ENCODE peak calls at places on chromosomes 16 and 17, in five cellular contexts. P, Z, S, Y and F are unnamed samples.

GRCh38 chr17:16495561-16495960 is 3.6 kb upstream of the LRRC75A start:
- DNase-seq in Y (no peak), Z (no peak), S (no peak), P (no peak), F (no peak)

GRCh38 chr17:83082899-83083367 is 3.5 kb downstream of the METRNL start:
- DNase-seq in P (no peak), Y (no peak), Z (no peak), S (no peak), F (no peak)

GRCh38 chr16:4450430-4450829 is 24.0 kb downstream of the NMRAL1 start:
- DNase-seq in Z (no peak), Y (no peak), S (no peak), P (no peak), F (no peak)

GRCh38 chr17:7177954-7178477 is 1.2 kb downstream of the ASGR1 start:
- DNase-seq in Z (peak; percentile 74), Y (no peak), P (no peak), S (no peak), F (peak; percentile 51)

GRCh38 chr16:85969159-85969558 is 70.2 kb downstream of the IRF8 start:
- DNase-seq in P (no peak), S (no peak), Z (no peak), Y (no peak), F (no peak)

GRCh38 chr16:49641250-49641649 is 214.7 kb downstream of the ZNF423 start:
- DNase-seq in S (peak; percentile 26), Y (no peak), Z (no peak), P (no peak), F (no peak)

GRCh38 chr16:15811778-15812750 is 44.8 kb downstream of the MYH11 start:
- DNase-seq in P (no peak), Y (peak; percentile 69), Z (peak; percentile 6), S (peak; percentile 76), F (no peak)

GRCh38 chr17:76585649-76586593 is at the start of gene ST6GALNAC2:
- DNase-seq in Y (peak; percentile 59), Z (peak; percentile 56), P (peak; percentile 6), S (peak; percentile 82), F (peak; percentile 50)

GRCh38 chr16:89534147-89534788 is 26.1 kb downstream of the SPG7 start:
- DNase-seq in P (peak; percentile 6), Z (no peak), S (no peak), Y (no peak), F (peak; percentile 63)

GRCh38 chr16:8565498-8565897 is 24.8 kb downstream of the TMEM114 start:
- DNase-seq in Y (no peak), S (no peak), Z (peak; percentile 80), P (no peak), F (no peak)

GRCh38 chr17:8611135-8611534 is 19.4 kb downstream of the MYH10 start:
- DNase-seq in Y (no peak), S (no peak), P (no peak), Z (no peak), F (peak; percentile 22)

GRCh38 chr16:66373667-66374066 is 7.2 kb downstream of the CDH5 start:
- DNase-seq in P (no peak), Z (no peak), S (no peak), Y (no peak), F (no peak)

GRCh38 chr16:64455275-64455674 is 666.6 kb downstream of the CDH11 start:
- DNase-seq in P (no peak), S (no peak), Y (no peak), Z (no peak), F (peak; percentile 38)

GRCh38 chr17:78315355-78316114 is 44.3 kb downstream of the SOCS3 start:
- DNase-seq in P (no peak), Z (peak; percentile 35), S (peak; percentile 96), Y (peak; percentile 94), F (peak; percentile 76)

DNA sequence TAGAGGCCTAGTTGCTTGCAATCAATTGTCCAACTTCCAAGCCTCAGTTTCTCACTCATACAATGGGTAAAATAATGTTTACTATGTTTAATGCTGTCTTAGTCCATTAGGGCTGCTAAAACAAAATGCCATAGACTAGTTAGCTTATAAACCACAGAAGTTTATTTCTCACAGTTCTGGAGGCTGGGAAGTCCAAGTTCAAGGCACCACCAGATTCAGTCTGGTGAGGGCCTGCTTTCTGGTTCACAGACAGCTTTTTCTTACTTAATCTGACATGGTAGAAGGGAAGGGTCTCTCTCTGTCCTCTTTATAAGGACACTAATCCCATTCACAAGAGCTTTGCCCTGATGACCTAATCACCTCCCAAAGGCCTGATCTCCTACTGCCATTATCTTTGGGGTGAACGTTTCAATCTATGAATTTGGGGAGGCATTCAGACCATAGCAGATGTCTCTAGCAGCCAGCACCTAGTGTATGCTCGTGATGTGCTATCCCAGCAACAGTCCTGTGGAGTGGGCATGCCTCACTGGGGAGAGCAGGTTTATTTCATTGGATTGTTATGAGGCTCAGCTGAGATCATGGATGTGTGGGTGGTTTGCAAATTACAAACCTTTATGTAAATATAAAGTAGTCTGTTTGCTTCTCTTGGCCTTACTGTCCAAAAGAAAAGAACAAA is 25.2 kb downstream of the YPEL2 start:
- DNase-seq in S (no peak), Y (no peak), P (no peak), Z (no peak), F (no peak)
- H3K4me1 ChIP-seq in S (peaks cover 35% of the 10 kb centered on the region), Y (peaks cover 8% of the 10 kb centered on the region), P (peaks cover 62% of the 10 kb centered on the region), Z (peaks cover 10% of the 10 kb centered on the region), F (peaks cover 12% of the 10 kb centered on the region)

GRCh38 chr16:54425068-54425467 is 138.5 kb upstream of the IRX3 start:
- DNase-seq in Z (no peak), Y (no peak), P (no peak), S (no peak), F (no peak)
- H3K4me1 ChIP-seq in Z (no peaks in the 10 kb centered on the region), Y (no peaks in the 10 kb centered on the region), P (no peaks in the 10 kb centered on the region), S (no peaks in the 10 kb centered on the region), F (no peaks in the 10 kb centered on the region)

GRCh38 chr17:50042211-50042610 is 13.7 kb upstream of the ITGA3 start:
- DNase-seq in Z (no peak), Y (no peak), P (no peak), S (peak; percentile 3), F (no peak)
- H3K4me1 ChIP-seq in Z (no peaks in the 10 kb centered on the region), Y (peaks cover 56% of the 10 kb centered on the region), P (no peaks in the 10 kb centered on the region), S (no peaks in the 10 kb centered on the region), F (peaks cover 28% of the 10 kb centered on the region)

DNA sequence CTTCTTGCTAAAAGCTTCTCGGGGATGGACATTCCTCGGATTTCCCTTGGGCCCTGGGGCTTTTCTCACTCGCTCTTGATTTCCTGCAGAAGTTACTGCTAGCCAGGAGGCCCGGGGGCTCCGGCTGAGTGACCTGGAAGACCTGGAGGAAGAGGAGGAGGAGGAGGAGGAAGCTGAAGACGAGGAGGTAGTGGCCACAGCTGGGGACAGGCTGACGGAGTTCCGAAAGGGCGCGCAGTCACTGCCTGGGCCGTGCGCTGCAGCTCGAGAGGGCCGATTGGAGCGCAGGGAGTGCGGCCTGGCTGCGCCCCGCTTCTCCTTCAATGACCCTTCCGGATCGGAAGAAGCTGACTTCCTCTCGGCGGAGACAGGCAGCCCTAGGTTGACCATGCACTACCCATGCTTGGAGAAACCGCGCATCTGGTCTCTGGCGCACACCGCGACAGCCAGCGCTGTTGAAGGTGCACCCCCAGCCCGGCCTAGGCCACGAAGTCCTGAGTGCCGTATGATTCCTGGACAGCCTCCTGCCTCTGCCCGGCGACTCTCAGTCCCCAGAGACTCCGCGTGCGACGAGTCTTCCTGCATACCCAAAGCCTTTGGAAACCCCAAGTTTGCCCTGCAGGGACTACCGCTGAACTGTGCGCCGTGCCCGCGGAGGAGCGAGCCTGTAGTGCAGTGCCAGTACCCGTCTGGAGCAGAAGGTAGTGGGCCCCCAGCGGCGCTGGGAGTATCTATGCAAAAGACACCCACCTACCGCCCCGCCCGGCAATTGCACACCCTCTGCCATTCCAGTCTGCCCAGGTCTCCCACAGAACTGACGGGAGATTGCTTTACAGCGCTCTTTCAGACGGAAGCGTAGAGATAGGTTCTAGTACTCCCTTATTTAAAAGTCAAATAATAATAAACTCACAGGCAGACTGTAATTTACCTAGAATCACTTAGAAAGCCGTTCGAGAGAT is 4.9 kb downstream of the IRX6 start:
- DNase-seq in Y (no peak), P (no peak), Z (peak; percentile 62), S (no peak), F (no peak)
- H3K4me1 ChIP-seq in Y (peaks cover 2% of the 10 kb centered on the region), P (no peaks in the 10 kb centered on the region), Z (peaks cover 41% of the 10 kb centered on the region), S (no peaks in the 10 kb centered on the region), F (no peaks in the 10 kb centered on the region)

GRCh38 chr16:81816793-81817210 is 37.7 kb downstream of the PLCG2 start:
- DNase-seq in Y (no peak), Z (no peak), P (no peak), S (no peak), F (no peak)
- H3K4me1 ChIP-seq in Y (no peaks in the 10 kb centered on the region), Z (peaks cover 9% of the 10 kb centered on the region), P (peaks cover 7% of the 10 kb centered on the region), S (no peaks in the 10 kb centered on the region), F (no peaks in the 10 kb centered on the region)

GRCh38 chr17:38705523-38705802 is 390 bp downstream of the MLLT6 start:
- DNase-seq in S (no peak), Z (peak; percentile 45), Y (no peak), P (no peak), F (no peak)
- H3K4me1 ChIP-seq in S (no peaks in the 10 kb centered on the region), Z (peaks cover 40% of the 10 kb centered on the region), Y (peaks cover 37% of the 10 kb centered on the region), P (peaks cover 49% of the 10 kb centered on the region), F (peaks cover 40% of the 10 kb centered on the region)

GRCh38 chr16:27404163-27404823 is 2.3 kb downstream of the IL21R start:
- DNase-seq in P (no peak), Y (no peak), Z (no peak), S (no peak), F (no peak)
- H3K4me1 ChIP-seq in P (peaks cover 67% of the 10 kb centered on the region), Y (peaks cover 4% of the 10 kb centered on the region), Z (no peaks in the 10 kb centered on the region), S (no peaks in the 10 kb centered on the region), F (peaks cover 4% of the 10 kb centered on the region)

GRCh38 chr17:17849863-17850373 is 13.1 kb upstream of the SREBF1 start:
- DNase-seq in Z (peak; percentile 63), S (no peak), P (peak; percentile 35), Y (peak; percentile 44), F (peak; percentile 46)

GRCh38 chr17:17847726-17848125 is 10.9 kb upstream of the SREBF1 start:
- DNase-seq in P (no peak), S (no peak), Z (no peak), Y (no peak), F (no peak)

GRCh38 chr17:17847102-17847501 is 10.3 kb upstream of the SREBF1 start:
- DNase-seq in Z (no peak), S (no peak), P (no peak), Y (no peak), F (no peak)

GRCh38 chr17:17849147-17849820 is 12.5 kb upstream of the SREBF1 start:
- DNase-seq in P (peak; percentile 55), Y (no peak), S (peak; percentile 91), Z (no peak), F (no peak)

GRCh38 chr17:17848311-17848710 is 11.5 kb upstream of the SREBF1 start:
- DNase-seq in Y (no peak), P (no peak), S (no peak), Z (no peak), F (no peak)
- H3K4me1 ChIP-seq in Y (peaks cover 19% of the 10 kb centered on the region), P (peaks cover 67% of the 10 kb centered on the region), S (no peaks in the 10 kb centered on the region), Z (peaks cover 19% of the 10 kb centered on the region), F (peaks cover 7% of the 10 kb centered on the region)

GRCh38 chr17:79854080-79854861 is 15.0 kb upstream of the CBX4 start:
- DNase-seq in S (no peak), Z (no peak), P (no peak), Y (no peak), F (no peak)
- H3K4me1 ChIP-seq in S (no peaks in the 10 kb centered on the region), Z (no peaks in the 10 kb centered on the region), P (no peaks in the 10 kb centered on the region), Y (peaks cover 33% of the 10 kb centered on the region), F (peaks cover 3% of the 10 kb centered on the region)